ENCODE peak calls at places on chromosome 3, in ten cellular contexts. U is HT1080, J is NCI-H748 treated with DMSO at 0.1 percent for 48 hours, O is anterior cingulate cortex, V is Kasumi-1, X is pulmonary artery endothelial cell, E is AG09319, F is AG08395, D is EH, Z is ELF-1. A is an unnamed sample.

GRCh38 chr3:144818973-144819372 is 847.4 kb downstream of the DIPK2A start:
- DNase-seq in U (no peak), J (no peak), O (no peak), V (no peak), X (no peak), E (no peak), F (no peak), D (no peak), Z (no peak), A (no peak)

GRCh38 chr3:87468938-87469337 is 192.6 kb upstream of the POU1F1 start:
- DNase-seq in U (peak), J (no peak), O (no peak), V (no peak), X (no peak), E (no peak), F (no peak), D (no peak), Z (no peak), A (no peak)

GRCh38 chr3:57981483-57982087 is 26.6 kb upstream of the FLNB start:
- DNase-seq in U (no peak), J (no peak), O (no peak), V (no peak), X (no peak), E (no peak), F (no peak), D (peak), Z (no peak), A (peak)

GRCh38 chr3:99920530-99921376 is 103.1 kb downstream of the CMSS1 start:
- DNase-seq in U (no peak), J (no peak), O (no peak), V (peak), X (no peak), E (no peak), F (peak), D (peak), Z (no peak), A (peak)

GRCh38 chr3:79517766-79518413 is 249.9 kb downstream of the ROBO1 start:
- DNase-seq in U (peak), J (peak), O (no peak), V (peak), X (no peak), E (no peak), F (peak), D (peak), Z (peak), A (no peak)

GRCh38 chr3:172592898-172593669 is 69.9 kb upstream of the TNFSF10 start:
- DNase-seq in U (no peak), J (no peak), O (no peak), V (no peak), X (no peak), E (no peak), F (no peak), D (no peak), Z (peak), A (no peak)

GRCh38 chr3:59872121-59872520 is 822.3 kb upstream of the CFAP20DC start:
- DNase-seq in U (no peak), J (no peak), O (no peak), V (no peak), X (no peak), E (no peak), F (no peak), D (peak), Z (peak), A (peak)

GRCh38 chr3:119898478-119899177 is 116.7 kb downstream of the NR1I2 start:
- DNase-seq in U (no peak), J (no peak), O (no peak), V (no peak), X (no peak), E (no peak), F (peak), D (peak), Z (no peak), A (no peak)

GRCh38 chr3:74491874-74492273 is 122.6 kb downstream of the CNTN3 start:
- DNase-seq in U (no peak), J (no peak), O (no peak), V (no peak), X (no peak), E (no peak), F (no peak), D (no peak), Z (no peak), A (no peak)

GRCh38 chr3:71069797-71070196 is 513.7 kb downstream of the FOXP1 start:
- DNase-seq in U (peak), J (peak), O (peak), V (peak), X (no peak), E (no peak), F (peak), D (peak), Z (peak), A (peak)

GRCh38 chr3:60064210-60065178 is 1014.7 kb upstream of the CFAP20DC start:
- DNase-seq in U (peak), J (no peak), O (no peak), V (no peak), X (no peak), E (no peak), F (peak), D (peak), Z (no peak), A (peak)

GRCh38 chr3:100231668-100232067 is 29.1 kb upstream of the TBC1D23 start:
- DNase-seq in U (no peak), J (no peak), O (no peak), V (no peak), X (no peak), E (no peak), F (no peak), D (peak), Z (no peak), A (no peak)

GRCh38 chr3:124609402-124609801 is 120.8 kb upstream of the UMPS start:
- DNase-seq in U (no peak), J (no peak), O (no peak), V (no peak), X (no peak), E (no peak), F (no peak), D (peak), Z (no peak), A (no peak)

GRCh38 chr3:107124885-107125284 is 252.4 kb upstream of the CCDC54 start:
- DNase-seq in U (peak), J (no peak), O (no peak), V (no peak), X (no peak), E (no peak), F (no peak), D (peak), Z (peak), A (no peak)

GRCh38 chr3:10204921-10205320 is 40.2 kb downstream of the IRAK2 start:
- DNase-seq in U (no peak), J (no peak), O (no peak), V (no peak), X (no peak), E (no peak), F (no peak), D (peak), Z (no peak), A (no peak)

GRCh38 chr3:102006812-102007485 is 157.6 kb downstream of the NFKBIZ start:
- DNase-seq in U (peak), J (no peak), O (no peak), V (no peak), X (peak), E (peak), F (peak), D (peak), Z (no peak), A (no peak)

GRCh38 chr3:81871358-81872152 is 110.1 kb upstream of the GBE1 start:
- DNase-seq in U (no peak), J (no peak), O (no peak), V (peak), X (no peak), E (no peak), F (no peak), D (no peak), Z (no peak), A (no peak)

GRCh38 chr3:99396651-99397050 is 241.7 kb upstream of the COL8A1 start:
- DNase-seq in U (no peak), J (no peak), O (no peak), V (no peak), X (no peak), E (no peak), F (no peak), D (peak), Z (no peak), A (no peak)

GRCh38 chr3:167861649-167862048 is 126.1 kb downstream of the SERPINI1 start:
- DNase-seq in U (peak), J (no peak), O (no peak), V (peak), X (no peak), E (no peak), F (peak), D (no peak), Z (no peak), A (peak)

GRCh38 chr3:170584585-170585007 is 1.3 kb downstream of the SLC7A14 start:
- DNase-seq in U (peak), J (no peak), O (peak), V (peak), X (peak), E (peak), F (peak), D (peak), Z (peak), A (no peak)

GRCh38 chr3:108847187-108847586 is 24.6 kb downstream of the TRAT1 start:
- DNase-seq in U (no peak), J (no peak), O (no peak), V (no peak), X (no peak), E (no peak), F (no peak), D (no peak), Z (no peak), A (no peak)

GRCh38 chr3:79406175-79406574 is 361.6 kb downstream of the ROBO1 start:
- DNase-seq in U (no peak), J (no peak), O (no peak), V (no peak), X (no peak), E (no peak), F (no peak), D (no peak), Z (peak), A (no peak)

GRCh38 chr3:46934508-46935167 is 41.9 kb downstream of the CCDC12 start:
- DNase-seq in U (peak), J (no peak), O (no peak), V (no peak), X (no peak), E (no peak), F (peak), D (peak), Z (no peak), A (no peak)

GRCh38 chr3:171873561-171873960 is 30.4 kb downstream of the TMEM212 start:
- DNase-seq in U (peak), J (no peak), O (no peak), V (no peak), X (peak), E (no peak), F (peak), D (peak), Z (no peak), A (no peak)

A was measured in MV-4-11.